ENCODE peak calls at places on chromosomes 16 and 17, in eight cellular contexts. O, V, K, W, H, R, E and A are unnamed samples.

GRCh38 chr16:66429290-66429962 is 2.3 kb downstream of the BEAN1 start:
- DNase-seq in O (no peak), V (no peak), K (no peak), W (no peak), H (no peak), R (no peak), E (no peak), A (no peak)

GRCh38 chr16:24045641-24046040 is 209.9 kb downstream of the PRKCB start:
- DNase-seq in O (no peak), V (no peak), K (no peak), W (no peak), H (no peak), R (no peak), E (no peak), A (no peak)

GRCh38 chr17:61416540-61417363 is 17.1 kb downstream of the TBX2 start:
- DNase-seq in O (peak), V (peak), K (peak), W (no peak), H (peak), R (peak), E (peak), A (no peak)

GRCh38 chr17:82435103-82435502 is 15.4 kb downstream of the CYBC1 start:
- DNase-seq in O (no peak), V (no peak), K (no peak), W (no peak), H (peak), R (peak), E (no peak), A (no peak)

GRCh38 chr16:19396555-19397011 is 21.1 kb upstream of the TMC5 start:
- DNase-seq in O (peak), V (no peak), K (no peak), W (no peak), H (no peak), R (no peak), E (no peak), A (no peak)

GRCh38 chr17:35889241-35889640 is 9.1 kb upstream of the CCL5 start:
- DNase-seq in O (no peak), V (no peak), K (no peak), W (no peak), H (no peak), R (no peak), E (peak), A (no peak)

GRCh38 chr17:68195667-68196393 is 52.0 kb upstream of the AMZ2 start:
- DNase-seq in O (no peak), V (no peak), K (no peak), W (no peak), H (no peak), R (no peak), E (no peak), A (no peak)

GRCh38 chr17:31907342-31907975 is 6.0 kb upstream of the UTP6 start:
- DNase-seq in O (no peak), V (no peak), K (no peak), W (no peak), H (peak), R (no peak), E (no peak), A (no peak)

GRCh38 chr17:77793146-77793887 is 165.2 kb upstream of the TNRC6C start:
- DNase-seq in O (no peak), V (no peak), K (no peak), W (no peak), H (no peak), R (no peak), E (no peak), A (no peak)

GRCh38 chr17:79933863-79934652 is 94.8 kb upstream of the CBX4 start:
- DNase-seq in O (peak), V (no peak), K (peak), W (no peak), H (no peak), R (no peak), E (no peak), A (no peak)

GRCh38 chr17:35932576-35932975 is 2.0 kb upstream of the RDM1 start:
- DNase-seq in O (no peak), V (no peak), K (no peak), W (no peak), H (no peak), R (no peak), E (no peak), A (no peak)

GRCh38 chr16:73152731-73153130 is 104.8 kb upstream of the ZFHX3 start:
- DNase-seq in O (no peak), V (no peak), K (no peak), W (no peak), H (peak), R (no peak), E (no peak), A (no peak)

GRCh38 chr17:49018116-49018612 is 21.0 kb downstream of the IGF2BP1 start:
- DNase-seq in O (no peak), V (no peak), K (no peak), W (no peak), H (no peak), R (no peak), E (no peak), A (no peak)

GRCh38 chr17:45353047-45353446 is 36.2 kb upstream of the MAP3K14 start:
- DNase-seq in O (no peak), V (no peak), K (peak), W (no peak), H (no peak), R (no peak), E (peak), A (peak)

GRCh38 chr16:11160676-11161115 is 95.3 kb downstream of the SOCS1 start:
- DNase-seq in O (no peak), V (no peak), K (no peak), W (no peak), H (no peak), R (no peak), E (peak), A (no peak)

GRCh38 chr17:55273579-55274370 is 9.0 kb downstream of the HLF start:
- DNase-seq in O (no peak), V (peak), K (no peak), W (no peak), H (peak), R (no peak), E (no peak), A (no peak)